ENCODE peak calls at places on chromosome 1, in eight cellular contexts. L is tibial artery, U is kidney, X is IMR-90, K is adipocyte, N is colonic mucosa, J is ascending aorta, F is cardiac muscle cell. W is an unnamed sample. For H3K9me3 and H3K36me3, the result is how much of the 10 kb centered on the place peaks cover.

GRCh38 chr1:180889325-180889724 is 23.4 kb upstream of the KIAA1614 start:
- DNase-seq in L (no peak), U (no peak), X (no peak), K (no peak), N (no peak), J (no peak), F (no peak), W (no peak)

GRCh38 chr1:171817511-171818265 is 23.6 kb upstream of the DNM3 start:
- DNase-seq in L (no peak), U (no peak), X (peak), K (peak), N (no peak), J (no peak), F (peak), W (peak)

GRCh38 chr1:63908016-63908415 is 134.2 kb downstream of the ROR1 start:
- DNase-seq in L (no peak), U (no peak), X (peak), K (no peak), N (no peak), J (no peak), F (no peak), W (no peak)

GRCh38 chr1:30698401-30698981 is 24.9 kb downstream of the MATN1 start:
- DNase-seq in L (peak), U (peak), X (no peak), K (no peak), N (no peak), J (no peak), F (peak), W (no peak)

GRCh38 chr1:66678151-66678550 is 74.1 kb upstream of the DYNLT5 start:
- DNase-seq in L (no peak), U (no peak), X (no peak), K (no peak), N (no peak), J (no peak), F (no peak), W (no peak)

GRCh38 chr1:206887701-206888100 is 9.5 kb upstream of the IL24 start:
- DNase-seq in L (no peak), U (no peak), X (peak), K (peak), N (no peak), J (no peak), F (no peak), W (no peak)

GRCh38 chr1:107626075-107626796 is 338.7 kb downstream of the VAV3 start:
- DNase-seq in L (no peak), U (no peak), X (no peak), K (peak), N (no peak), J (no peak), F (no peak), W (peak)

GRCh38 chr1:64686828-64687724 is 57.8 kb upstream of the RAVER2 start:
- DNase-seq in L (no peak), U (no peak), X (peak), K (peak), N (peak), J (no peak), F (peak), W (no peak)

GRCh38 chr1:116147114-116147510 is 35.9 kb downstream of the MAB21L3 start:
- DNase-seq in L (no peak), U (no peak), X (no peak), K (no peak), N (no peak), J (no peak), F (no peak), W (no peak)

GRCh38 chr1:198657550-198658064 is 18.8 kb downstream of the PTPRC start:
- DNase-seq in L (no peak), U (no peak), X (peak), K (peak), N (no peak), J (no peak), F (peak), W (peak)

GRCh38 chr1:183168308-183168707 is 17.8 kb upstream of the LAMC2 start:
- DNase-seq in L (no peak), U (no peak), X (no peak), K (no peak), N (no peak), J (no peak), F (no peak), W (no peak)

GRCh38 chr1:174680101-174680500 is 232.3 kb downstream of the GPR52 start:
- DNase-seq in L (no peak), U (no peak), X (no peak), K (no peak), N (no peak), J (no peak), F (no peak), W (no peak)

GRCh38 chr1:48182441-48182840 is 40.1 kb upstream of the SLC5A9 start:
- DNase-seq in L (no peak), U (no peak), X (no peak), K (no peak), N (no peak), J (no peak), F (no peak), W (no peak)

GRCh38 chr1:44237721-44238457 is 24.6 kb downstream of the DMAP1 start:
- DNase-seq in L (peak), U (peak), X (peak), K (no peak), N (peak), J (peak), F (peak), W (no peak)

GRCh38 chr1:231214918-231215675 is 25.9 kb upstream of the GNPAT start:
- DNase-seq in L (no peak), U (peak), X (no peak), K (no peak), N (no peak), J (no peak), F (no peak), W (no peak)

GRCh38 chr1:38013027-38013588 is 574 bp downstream of the UTP11 start:
- DNase-seq in L (no peak), U (no peak), X (peak), K (peak), N (no peak), J (no peak), F (peak), W (peak)

GRCh38 chr1:56993355-56993985 is 27.7 kb upstream of the C8B start:
- DNase-seq in L (no peak), U (no peak), X (no peak), K (no peak), N (no peak), J (no peak), F (no peak), W (no peak)

GRCh38 chr1:110438883-110439282 is 12.1 kb upstream of the PROK1 start:
- DNase-seq in L (no peak), U (peak), X (peak), K (no peak), N (no peak), J (no peak), F (no peak), W (no peak)

GRCh38 chr1:114338491-114338890 is 172.5 kb downstream of the TRIM33 start:
- DNase-seq in L (no peak), U (no peak), X (no peak), K (no peak), N (no peak), J (no peak), F (no peak), W (no peak)

GRCh38 chr1:50095716-50096115 is 13.0 kb upstream of the ELAVL4 start:
- DNase-seq in L (no peak), U (no peak), X (no peak), K (no peak), N (no peak), J (no peak), F (no peak), W (no peak)

GRCh38 chr1:29838738-29839320 is 602.5 kb downstream of the PTPRU start:
- DNase-seq in L (no peak), U (no peak), X (no peak), K (no peak), N (no peak), J (peak), F (no peak), W (no peak)

GRCh38 chr1:218665216-218665615 is 320.1 kb downstream of the TGFB2 start:
- DNase-seq in L (peak), U (no peak), X (peak), K (peak), N (peak), J (peak), F (peak), W (peak)

GRCh38 chr1:11649237-11649623 is 5.0 kb downstream of the FBXO2 start:
- DNase-seq in L (no peak), U (no peak), X (no peak), K (no peak), N (no peak), J (no peak), F (no peak), W (no peak)

GRCh38 chr1:51158263-51158662 is 56.2 kb downstream of the C1orf185 start:
- DNase-seq in L (no peak), U (no peak), X (no peak), K (no peak), N (no peak), J (no peak), F (no peak), W (no peak)

GRCh38 chr1:34268311-34269042 is 91.8 kb downstream of the C1orf94 start:
- DNase-seq in L (no peak), U (no peak), X (peak), K (peak), N (no peak), J (no peak), F (peak), W (peak)

GRCh38 chr1:236002572-236002971 is 62.3 kb downstream of the NID1 start:
- DNase-seq in L (no peak), U (no peak), X (no peak), K (no peak), N (no peak), J (no peak), F (no peak), W (no peak)

GRCh38 chr1:236806634-236807033 is 11.5 kb downstream of the MTR start:
- DNase-seq in L (no peak), U (no peak), X (no peak), K (no peak), N (no peak), J (no peak), F (no peak), W (no peak)

GRCh38 chr1:172537366-172537765 is 4.4 kb downstream of the SUCO start:
- DNase-seq in L (no peak), U (no peak), X (peak), K (no peak), N (no peak), J (no peak), F (no peak), W (no peak)

GRCh38 chr1:67749263-67749843 is 64.4 kb downstream of the GADD45A start:
- DNase-seq in L (no peak), U (no peak), X (no peak), K (no peak), N (peak), J (no peak), F (no peak), W (no peak)

GRCh38 chr1:18473195-18473815 is 7.4 kb upstream of the KLHDC7A start:
- DNase-seq in L (no peak), U (peak), X (no peak), K (no peak), N (no peak), J (no peak), F (no peak), W (no peak)

GRCh38 chr1:166814611-166815010 is 24.7 kb upstream of the POGK start:
- DNase-seq in L (no peak), U (no peak), X (peak), K (peak), N (no peak), J (no peak), F (no peak), W (peak)

GRCh38 chr1:186976700-186977099 is 148.0 kb downstream of the PLA2G4A start:
- DNase-seq in L (no peak), U (no peak), X (no peak), K (no peak), N (no peak), J (no peak), F (no peak), W (no peak)

GRCh38 chr1:4422496-4423289 is 231.7 kb upstream of the AJAP1 start:
- DNase-seq in L (no peak), U (no peak), X (no peak), K (no peak), N (no peak), J (no peak), F (no peak), W (no peak)

GRCh38 chr1:4424766-4425165 is 229.6 kb upstream of the AJAP1 start:
- DNase-seq in L (no peak), U (no peak), X (no peak), K (no peak), N (no peak), J (no peak), F (no peak), W (no peak)

GRCh38 chr1:4428711-4429110 is 225.7 kb upstream of the AJAP1 start:
- DNase-seq in L (no peak), U (no peak), X (no peak), K (no peak), N (no peak), J (no peak), F (no peak), W (no peak)

GRCh38 chr1:4424254-4424653 is 230.2 kb upstream of the AJAP1 start:
- DNase-seq in L (no peak), U (no peak), X (no peak), K (no peak), N (no peak), J (no peak), F (no peak), W (no peak)

GRCh38 chr1:4425892-4426291 is 228.5 kb upstream of the AJAP1 start:
- DNase-seq in L (no peak), U (no peak), X (no peak), K (no peak), N (no peak), J (no peak), F (no peak), W (peak)
- H3K9me3 ChIP-seq in L (under half), U (under half), X (under half), K (under half), N (under half), J (under half), F (under half), W (under half)

GRCh38 chr1:113123737-113124136 is 50.7 kb downstream of the LRIG2 start:
- DNase-seq in L (no peak), U (no peak), X (peak), K (peak), N (no peak), J (no peak), F (peak), W (peak)

GRCh38 chr1:113128116-113128515 is 55.1 kb downstream of the LRIG2 start:
- DNase-seq in L (no peak), U (no peak), X (no peak), K (no peak), N (no peak), J (no peak), F (no peak), W (no peak)

GRCh38 chr1:113126207-113126606 is 53.2 kb downstream of the LRIG2 start:
- DNase-seq in L (no peak), U (no peak), X (no peak), K (no peak), N (no peak), J (no peak), F (no peak), W (no peak)

GRCh38 chr1:113125469-113125868 is 52.5 kb downstream of the LRIG2 start:
- DNase-seq in L (no peak), U (no peak), X (no peak), K (no peak), N (no peak), J (no peak), F (no peak), W (no peak)

DNA sequence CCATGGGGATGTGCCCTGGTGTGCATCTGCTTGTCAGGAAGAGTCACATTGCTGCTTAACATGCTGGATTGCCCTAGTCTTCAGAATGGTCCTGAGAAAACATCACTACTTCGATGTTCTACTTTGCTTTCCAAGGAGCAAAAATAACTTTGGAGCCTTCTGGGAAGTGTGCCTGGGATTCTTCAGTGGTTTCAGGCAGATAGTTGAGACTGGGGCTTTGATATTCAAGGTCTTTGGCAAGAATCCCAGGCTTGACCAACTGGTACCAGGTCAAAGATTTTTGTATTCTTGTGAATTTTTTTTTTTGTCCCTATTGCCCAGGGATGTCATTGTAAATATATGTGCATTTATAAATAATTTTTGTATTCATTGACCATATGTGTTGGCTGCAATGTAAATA is 51.4 kb downstream of the LRIG2 start:
- DNase-seq in L (no peak), U (no peak), X (no peak), K (no peak), N (no peak), J (no peak), F (peak), W (no peak)
- H3K36me3 ChIP-seq in L (half or more), U (under half), X (under half), K (half or more), N (under half), J (half or more), F (half or more), W (half or more)

GRCh38 chr1:221608835-221609320 is 133.0 kb downstream of the DUSP10 start:
- DNase-seq in L (no peak), U (no peak), X (peak), K (peak), N (no peak), J (no peak), F (no peak), W (no peak)
- H3K9me3 ChIP-seq in L (under half), U (under half), X (under half), K (under half), N (under half), J (under half), F (under half), W (under half)

GRCh38 chr1:1788136-1788535 is 9.9 kb upstream of the NADK start:
- DNase-seq in L (no peak), U (peak), X (no peak), K (no peak), N (no peak), J (no peak), F (no peak), W (no peak)
- H3K36me3 ChIP-seq in L (half or more), U (half or more), X (half or more), K (half or more), N (under half), J (half or more), F (half or more), W (half or more)

GRCh38 chr1:2821373-2821955 is 20.0 kb upstream of the TTC34 start:
- DNase-seq in L (no peak), U (peak), X (no peak), K (no peak), N (no peak), J (no peak), F (no peak), W (no peak)
- H3K9me3 ChIP-seq in L (under half), U (under half), X (half or more), K (under half), N (under half), J (under half), F (under half), W (under half)

GRCh38 chr1:220198186-220199005 is 73.9 kb downstream of the RAB3GAP2 start:
- DNase-seq in L (no peak), U (no peak), X (peak), K (no peak), N (no peak), J (no peak), F (no peak), W (no peak)
- H3K36me3 ChIP-seq in L (under half), U (under half), X (under half), K (half or more), N (under half), J (under half), F (under half), W (under half)

GRCh38 chr1:243821177-243821680 is 28.8 kb downstream of the AKT3 start:
- DNase-seq in L (no peak), U (no peak), X (no peak), K (no peak), N (no peak), J (no peak), F (no peak), W (no peak)
- H3K9me3 ChIP-seq in L (under half), U (under half), X (under half), K (under half), N (under half), J (under half), F (under half), W (under half)

GRCh38 chr1:93584238-93585003 is 97.2 kb downstream of the BCAR3 start:
- DNase-seq in L (no peak), U (no peak), X (no peak), K (no peak), N (no peak), J (peak), F (peak), W (no peak)

GRCh38 chr1:93579891-93580290 is 101.7 kb downstream of the BCAR3 start:
- DNase-seq in L (no peak), U (peak), X (peak), K (peak), N (peak), J (no peak), F (peak), W (peak)

GRCh38 chr1:93585059-93585966 is 96.3 kb downstream of the BCAR3 start:
- DNase-seq in L (peak), U (peak), X (no peak), K (no peak), N (peak), J (peak), F (peak), W (no peak)

GRCh38 chr1:93578911-93579825 is 102.5 kb downstream of the BCAR3 start:
- DNase-seq in L (no peak), U (peak), X (no peak), K (no peak), N (peak), J (no peak), F (no peak), W (no peak)

GRCh38 chr1:93581917-93582850 is 99.5 kb downstream of the BCAR3 start:
- DNase-seq in L (no peak), U (peak), X (no peak), K (no peak), N (peak), J (no peak), F (no peak), W (no peak)
- H3K36me3 ChIP-seq in L (under half), U (under half), X (under half), K (half or more), N (under half), J (under half), F (under half), W (under half)

GRCh38 chr1:6970256-6970655 is 185.0 kb downstream of the CAMTA1 start:
- DNase-seq in L (no peak), U (no peak), X (no peak), K (no peak), N (no peak), J (no peak), F (no peak), W (no peak)
- H3K9me3 ChIP-seq in L (under half), U (under half), X (under half), K (under half), N (under half), J (under half), F (under half), W (under half)

W was measured in MG63.